ENCODE peak calls at places on chromosomes 4 and X, in nine cellular contexts. B, Q, D, Z, O, N, K, R and Y are unnamed samples.

GRCh38 chr4:173494013-173494970 is 35.7 kb downstream of the HAND2 start:
- DNase-seq in Z (no peak), Q (no peak), O (peak), B (peak), D (peak), R (peak), K (no peak), N (peak), Y (peak)

GRCh38 chrX:38893441-38893840 is 92.2 kb downstream of the MID1IP1 start:
- DNase-seq in Q (no peak), D (no peak), N (no peak), Z (no peak), B (no peak), O (no peak), K (no peak), R (no peak), Y (no peak)

GRCh38 chr4:128283071-128283470 is 4.5 kb downstream of the PGRMC2 start:
- DNase-seq in D (no peak), Z (no peak), Q (no peak), N (no peak), K (no peak), O (no peak), R (no peak), B (no peak), Y (no peak)

GRCh38 chrX:17747692-17748091 is 10.4 kb downstream of the SCML1 start:
- DNase-seq in O (no peak), D (no peak), R (no peak), N (no peak), B (no peak), K (no peak), Q (no peak), Z (no peak), Y (no peak)

GRCh38 chrX:138858438-138858837 is 146.9 kb upstream of the FGF13 start:
- DNase-seq in B (peak), R (no peak), K (no peak), N (peak), D (no peak), Z (no peak), O (peak), Q (no peak), Y (peak)

GRCh38 chrX:3639236-3639635 is 74.2 kb downstream of the PRKX start:
- DNase-seq in D (no peak), B (no peak), Z (no peak), Q (no peak), R (no peak), O (no peak), K (no peak), N (no peak), Y (no peak)

GRCh38 chr4:170242471-170242870 is 152.7 kb upstream of the AADAT start:
- DNase-seq in B (no peak), Q (no peak), N (no peak), D (no peak), K (no peak), R (no peak), O (no peak), Z (no peak), Y (no peak)

GRCh38 chr4:56414135-56414675 is 21.2 kb downstream of the PPAT start:
- DNase-seq in K (no peak), D (no peak), O (peak), B (peak), R (no peak), Z (no peak), Q (no peak), N (peak), Y (no peak)

GRCh38 chrX:134396174-134396573 is 63.8 kb upstream of the HPRT1 start:
- DNase-seq in R (no peak), Z (no peak), Q (no peak), N (peak), D (peak), K (no peak), B (peak), O (no peak), Y (no peak)

GRCh38 chr4:101604976-101605375 is 185.6 kb upstream of the BANK1 start:
- DNase-seq in R (no peak), B (no peak), Q (no peak), K (no peak), D (no peak), Z (no peak), O (no peak), N (peak), Y (no peak)

GRCh38 chrX:150227321-150227860 is 135.7 kb upstream of the MAMLD1 start:
- DNase-seq in B (no peak), O (no peak), N (peak), K (no peak), Q (no peak), D (no peak), R (no peak), Z (no peak), Y (no peak)

GRCh38 chr4:182250446-182250845 is 7.2 kb downstream of the TENM3 start:
- DNase-seq in K (no peak), B (no peak), Q (no peak), R (no peak), D (no peak), N (no peak), O (no peak), Z (no peak), Y (no peak)

GRCh38 chr4:176274441-176274840 is 5.4 kb upstream of the ASB5 start:
- DNase-seq in N (peak), O (peak), B (peak), Z (no peak), D (no peak), Q (no peak), K (no peak), R (no peak), Y (peak)

GRCh38 chr4:139666735-139667266 is 1.2 kb downstream of the MGST2 start:
- DNase-seq in N (peak), O (no peak), R (peak), K (peak), Z (no peak), D (peak), B (peak), Q (no peak), Y (no peak)

GRCh38 chr4:100510551-100510950 is 7.3 kb downstream of the EMCN start:
- DNase-seq in R (no peak), D (no peak), Z (no peak), N (no peak), B (no peak), K (no peak), Q (no peak), O (peak), Y (no peak)

GRCh38 chr4:106371166-106371565 is 2.6 kb upstream of the GIMD1 start:
- DNase-seq in O (no peak), Z (no peak), B (no peak), R (no peak), K (no peak), D (no peak), N (no peak), Q (no peak), Y (no peak)

GRCh38 chrX:48520976-48521352 is 644 bp upstream of the EBP start:
- DNase-seq in Z (no peak), N (no peak), Q (no peak), D (no peak), R (no peak), O (peak), B (no peak), K (no peak), Y (peak)

GRCh38 chr4:103158760-103159159 is 39.4 kb downstream of the CENPE start:
- DNase-seq in R (no peak), N (no peak), D (no peak), Z (no peak), B (no peak), Q (no peak), O (no peak), K (no peak), Y (no peak)

GRCh38 chrX:28188526-28188925 is 207.3 kb upstream of the DCAF8L1 start:
- DNase-seq in Q (no peak), D (no peak), R (no peak), Z (no peak), N (peak), B (no peak), K (no peak), O (peak), Y (no peak)

GRCh38 chr4:121951570-121952110 is at the start of gene TRPC3:
- DNase-seq in K (no peak), B (peak), O (peak), Z (no peak), N (peak), D (peak), R (peak), Q (no peak), Y (peak)

GRCh38 chr4:20394471-20394870 is 142.8 kb downstream of the SLIT2 start:
- DNase-seq in R (no peak), D (no peak), K (no peak), O (no peak), Z (no peak), Q (no peak), B (no peak), N (no peak), Y (no peak)

GRCh38 chr4:169410839-169411770 is 140.3 kb upstream of the SH3RF1 start:
- DNase-seq in O (peak), N (peak), Q (no peak), R (peak), D (peak), Z (no peak), B (peak), K (no peak), Y (peak)

GRCh38 chr4:151850751-151851150 is 89.9 kb upstream of the GATB start:
- DNase-seq in D (no peak), R (no peak), K (no peak), Q (no peak), O (no peak), B (peak), Z (no peak), N (no peak), Y (no peak)

GRCh38 chr4:37770016-37770415 is 56.5 kb upstream of the PGM2 start:
- DNase-seq in N (no peak), D (no peak), B (peak), O (no peak), K (no peak), Z (no peak), R (no peak), Q (no peak), Y (no peak)

GRCh38 chr4:85084371-85085170 is 118.1 kb upstream of the WDFY3 start:
- DNase-seq in D (peak), R (no peak), B (peak), K (peak), Z (no peak), O (peak), Q (peak), N (peak), Y (peak)

GRCh38 chrX:46551494-46552128 is 6.4 kb upstream of the ZNF674 start:
- DNase-seq in K (no peak), Z (no peak), R (no peak), D (no peak), N (peak), B (peak), Q (peak), O (peak), Y (peak)

GRCh38 chr4:83207497-83208105 is 77.0 kb downstream of the COQ2 start:
- DNase-seq in Q (no peak), R (peak), N (peak), Z (no peak), D (no peak), B (peak), K (no peak), O (peak), Y (peak)